ENCODE peak calls at places on chromosomes 11 and 22, in six cellular contexts. One of them, this sample, is unnamed.

GRCh38 chr11:46903846-46904245 is 14.5 kb downstream of the LRP4 start:
- DNase-seq in EL: no peak
- DNase-seq in activated CD4-positive, alpha-beta T cell treated with anti-CD3 and anti-CD28 coated beads, Interleukin-2, amount 50 U/mL, for 48 hours: no peak
- DNase-seq in iPS-NIHi11: no peak
- DNase-seq in body of pancreas: no peak
- DNase-seq in astrocyte: no peak
- DNase-seq in this sample: peak; percentile 30

GRCh38 chr11:129021295-129021694 is 78.6 kb upstream of the TP53AIP1 start:
- DNase-seq in EL: no peak
- DNase-seq in activated CD4-positive, alpha-beta T cell treated with anti-CD3 and anti-CD28 coated beads, Interleukin-2, amount 50 U/mL, for 48 hours: no peak
- DNase-seq in iPS-NIHi11: no peak
- DNase-seq in body of pancreas: no peak
- DNase-seq in astrocyte: no peak
- DNase-seq in this sample: no peak

GRCh38 chr22:20738394-20739089 is 35.4 kb upstream of the SERPIND1 start:
- DNase-seq in EL: no peak
- DNase-seq in activated CD4-positive, alpha-beta T cell treated with anti-CD3 and anti-CD28 coated beads, Interleukin-2, amount 50 U/mL, for 48 hours: no peak
- DNase-seq in iPS-NIHi11: no peak
- DNase-seq in body of pancreas: no peak
- DNase-seq in astrocyte: no peak
- DNase-seq in this sample: no peak

GRCh38 chr11:130814440-130815073 is 101.7 kb downstream of the SNX19 start:
- DNase-seq in EL: no peak
- DNase-seq in activated CD4-positive, alpha-beta T cell treated with anti-CD3 and anti-CD28 coated beads, Interleukin-2, amount 50 U/mL, for 48 hours: no peak
- DNase-seq in iPS-NIHi11: no peak
- DNase-seq in body of pancreas: no peak
- DNase-seq in astrocyte: no peak
- DNase-seq in this sample: no peak

GRCh38 chr22:29765905-29766631 is 739 bp downstream of the ZMAT5 start:
- DNase-seq in EL: peak; percentile 15
- DNase-seq in activated CD4-positive, alpha-beta T cell treated with anti-CD3 and anti-CD28 coated beads, Interleukin-2, amount 50 U/mL, for 48 hours: peak; percentile 34
- DNase-seq in iPS-NIHi11: no peak
- DNase-seq in body of pancreas: peak; percentile 28
- DNase-seq in astrocyte: no peak
- DNase-seq in this sample: no peak

GRCh38 chr11:65432686-65433582 is 10.3 kb downstream of the NEAT1 start:
- DNase-seq in EL: peak; percentile 43
- DNase-seq in activated CD4-positive, alpha-beta T cell treated with anti-CD3 and anti-CD28 coated beads, Interleukin-2, amount 50 U/mL, for 48 hours: no peak
- DNase-seq in iPS-NIHi11: no peak
- DNase-seq in body of pancreas: no peak
- DNase-seq in astrocyte: no peak
- DNase-seq in this sample: no peak

GRCh38 chr11:88345408-88345807 is 7.9 kb upstream of the CTSC start:
- DNase-seq in EL: peak; percentile 52
- DNase-seq in activated CD4-positive, alpha-beta T cell treated with anti-CD3 and anti-CD28 coated beads, Interleukin-2, amount 50 U/mL, for 48 hours: no peak
- DNase-seq in iPS-NIHi11: no peak
- DNase-seq in body of pancreas: no peak
- DNase-seq in astrocyte: peak; percentile 67
- DNase-seq in this sample: no peak

GRCh38 chr11:125579811-125580210 is 10.5 kb downstream of the EI24 start:
- DNase-seq in EL: no peak
- DNase-seq in activated CD4-positive, alpha-beta T cell treated with anti-CD3 and anti-CD28 coated beads, Interleukin-2, amount 50 U/mL, for 48 hours: no peak
- DNase-seq in iPS-NIHi11: no peak
- DNase-seq in body of pancreas: no peak
- DNase-seq in astrocyte: no peak
- DNase-seq in this sample: no peak

GRCh38 chr22:25083414-25084166 is 116.1 kb upstream of the CRYBB3 start:
- DNase-seq in EL: no peak
- DNase-seq in activated CD4-positive, alpha-beta T cell treated with anti-CD3 and anti-CD28 coated beads, Interleukin-2, amount 50 U/mL, for 48 hours: no peak
- DNase-seq in iPS-NIHi11: peak; percentile 57
- DNase-seq in body of pancreas: peak; percentile 42
- DNase-seq in astrocyte: no peak
- DNase-seq in this sample: no peak

GRCh38 chr11:19460718-19461405 is 220.1 kb upstream of the E2F8 start:
- DNase-seq in EL: no peak
- DNase-seq in activated CD4-positive, alpha-beta T cell treated with anti-CD3 and anti-CD28 coated beads, Interleukin-2, amount 50 U/mL, for 48 hours: no peak
- DNase-seq in iPS-NIHi11: no peak
- DNase-seq in body of pancreas: peak; percentile 20
- DNase-seq in astrocyte: no peak
- DNase-seq in this sample: no peak

GRCh38 chr11:47215366-47215925 is 672 bp downstream of the DDB2 start:
- DNase-seq in EL: no peak
- DNase-seq in activated CD4-positive, alpha-beta T cell treated with anti-CD3 and anti-CD28 coated beads, Interleukin-2, amount 50 U/mL, for 48 hours: no peak
- DNase-seq in iPS-NIHi11: peak; percentile 36
- DNase-seq in body of pancreas: no peak
- DNase-seq in astrocyte: no peak
- DNase-seq in this sample: no peak

GRCh38 chr11:61892085-61892370 is 683 bp upstream of the FADS3 start:
- DNase-seq in EL: no peak
- DNase-seq in activated CD4-positive, alpha-beta T cell treated with anti-CD3 and anti-CD28 coated beads, Interleukin-2, amount 50 U/mL, for 48 hours: no peak
- DNase-seq in iPS-NIHi11: no peak
- DNase-seq in body of pancreas: no peak
- DNase-seq in astrocyte: no peak
- DNase-seq in this sample: no peak

GRCh38 chr22:50418624-50419023 is 56.2 kb downstream of the SBF1 start:
- DNase-seq in EL: no peak
- DNase-seq in activated CD4-positive, alpha-beta T cell treated with anti-CD3 and anti-CD28 coated beads, Interleukin-2, amount 50 U/mL, for 48 hours: no peak
- DNase-seq in iPS-NIHi11: no peak
- DNase-seq in body of pancreas: no peak
- DNase-seq in astrocyte: no peak
- DNase-seq in this sample: no peak

GRCh38 chr11:123249354-123249753 is 54.3 kb upstream of the CLMP start:
- DNase-seq in EL: peak; percentile 55
- DNase-seq in activated CD4-positive, alpha-beta T cell treated with anti-CD3 and anti-CD28 coated beads, Interleukin-2, amount 50 U/mL, for 48 hours: no peak
- DNase-seq in iPS-NIHi11: no peak
- DNase-seq in body of pancreas: no peak
- DNase-seq in astrocyte: peak; percentile 28
- DNase-seq in this sample: no peak

GRCh38 chr22:17777005-17777716 is 2.9 kb upstream of the BID start:
- DNase-seq in EL: no peak
- DNase-seq in activated CD4-positive, alpha-beta T cell treated with anti-CD3 and anti-CD28 coated beads, Interleukin-2, amount 50 U/mL, for 48 hours: peak; percentile 77
- DNase-seq in iPS-NIHi11: no peak
- DNase-seq in body of pancreas: no peak
- DNase-seq in astrocyte: no peak
- DNase-seq in this sample: no peak

GRCh38 chr11:70539360-70540095 is 141.2 kb downstream of the CTTN start:
- DNase-seq in EL: no peak
- DNase-seq in activated CD4-positive, alpha-beta T cell treated with anti-CD3 and anti-CD28 coated beads, Interleukin-2, amount 50 U/mL, for 48 hours: no peak
- DNase-seq in iPS-NIHi11: peak; percentile 7
- DNase-seq in body of pancreas: no peak
- DNase-seq in astrocyte: no peak
- DNase-seq in this sample: no peak

GRCh38 chr11:120746836-120747609 is 235.5 kb downstream of the GRIK4 start:
- DNase-seq in EL: no peak
- DNase-seq in activated CD4-positive, alpha-beta T cell treated with anti-CD3 and anti-CD28 coated beads, Interleukin-2, amount 50 U/mL, for 48 hours: no peak
- DNase-seq in iPS-NIHi11: no peak
- DNase-seq in body of pancreas: no peak
- DNase-seq in astrocyte: no peak
- DNase-seq in this sample: no peak

GRCh38 chr11:32913445-32913844 is 20.8 kb downstream of the QSER1 start:
- DNase-seq in EL: no peak
- DNase-seq in activated CD4-positive, alpha-beta T cell treated with anti-CD3 and anti-CD28 coated beads, Interleukin-2, amount 50 U/mL, for 48 hours: no peak
- DNase-seq in iPS-NIHi11: no peak
- DNase-seq in body of pancreas: no peak
- DNase-seq in astrocyte: no peak
- DNase-seq in this sample: no peak

GRCh38 chr11:130322126-130322525 is 7.4 kb upstream of the ZBTB44 start:
- DNase-seq in EL: no peak
- DNase-seq in activated CD4-positive, alpha-beta T cell treated with anti-CD3 and anti-CD28 coated beads, Interleukin-2, amount 50 U/mL, for 48 hours: no peak
- DNase-seq in iPS-NIHi11: no peak
- DNase-seq in body of pancreas: no peak
- DNase-seq in astrocyte: no peak
- DNase-seq in this sample: no peak

GRCh38 chr11:12411806-12412727 is 34.7 kb downstream of the PARVA start:
- DNase-seq in EL: peak; percentile 99
- DNase-seq in activated CD4-positive, alpha-beta T cell treated with anti-CD3 and anti-CD28 coated beads, Interleukin-2, amount 50 U/mL, for 48 hours: peak; percentile 49
- DNase-seq in iPS-NIHi11: peak; percentile 84
- DNase-seq in body of pancreas: peak; percentile 63
- DNase-seq in astrocyte: peak; percentile 95
- DNase-seq in this sample: peak; percentile 95

GRCh38 chr11:107040447-107041444 is 22.5 kb upstream of the GUCY1A2 start:
- DNase-seq in EL: peak; percentile 77
- DNase-seq in activated CD4-positive, alpha-beta T cell treated with anti-CD3 and anti-CD28 coated beads, Interleukin-2, amount 50 U/mL, for 48 hours: no peak
- DNase-seq in iPS-NIHi11: no peak
- DNase-seq in body of pancreas: no peak
- DNase-seq in astrocyte: peak; percentile 97
- DNase-seq in this sample: no peak

GRCh38 chr22:32237905-32238304 is 17.2 kb downstream of the SLC5A4 start:
- DNase-seq in EL: no peak
- DNase-seq in activated CD4-positive, alpha-beta T cell treated with anti-CD3 and anti-CD28 coated beads, Interleukin-2, amount 50 U/mL, for 48 hours: no peak
- DNase-seq in iPS-NIHi11: no peak
- DNase-seq in body of pancreas: no peak
- DNase-seq in astrocyte: no peak
- DNase-seq in this sample: no peak

GRCh38 chr11:108817971-108818370 is 153.1 kb downstream of the DDX10 start:
- DNase-seq in EL: no peak
- DNase-seq in activated CD4-positive, alpha-beta T cell treated with anti-CD3 and anti-CD28 coated beads, Interleukin-2, amount 50 U/mL, for 48 hours: no peak
- DNase-seq in iPS-NIHi11: no peak
- DNase-seq in body of pancreas: peak; percentile 41
- DNase-seq in astrocyte: no peak
- DNase-seq in this sample: no peak

GRCh38 chr22:32421484-32421883 is 9.4 kb upstream of the RTCB start:
- DNase-seq in EL: no peak
- DNase-seq in activated CD4-positive, alpha-beta T cell treated with anti-CD3 and anti-CD28 coated beads, Interleukin-2, amount 50 U/mL, for 48 hours: no peak
- DNase-seq in iPS-NIHi11: no peak
- DNase-seq in body of pancreas: no peak
- DNase-seq in astrocyte: no peak
- DNase-seq in this sample: no peak

GRCh38 chr11:100980156-100980555 is 149.5 kb downstream of the PGR start:
- DNase-seq in EL: no peak
- DNase-seq in activated CD4-positive, alpha-beta T cell treated with anti-CD3 and anti-CD28 coated beads, Interleukin-2, amount 50 U/mL, for 48 hours: no peak
- DNase-seq in iPS-NIHi11: no peak
- DNase-seq in body of pancreas: no peak
- DNase-seq in astrocyte: no peak
- DNase-seq in this sample: no peak

GRCh38 chr11:11461473-11461872 is 108.4 kb upstream of the CSNK2A3 start:
- DNase-seq in EL: no peak
- DNase-seq in activated CD4-positive, alpha-beta T cell treated with anti-CD3 and anti-CD28 coated beads, Interleukin-2, amount 50 U/mL, for 48 hours: no peak
- DNase-seq in iPS-NIHi11: no peak
- DNase-seq in body of pancreas: no peak
- DNase-seq in astrocyte: no peak
- DNase-seq in this sample: no peak

GRCh38 chr11:46216040-46216764 is 61.3 kb upstream of the CREB3L1 start:
- DNase-seq in EL: peak; percentile 51
- DNase-seq in activated CD4-positive, alpha-beta T cell treated with anti-CD3 and anti-CD28 coated beads, Interleukin-2, amount 50 U/mL, for 48 hours: no peak
- DNase-seq in iPS-NIHi11: no peak
- DNase-seq in body of pancreas: peak; percentile 31
- DNase-seq in astrocyte: no peak
- DNase-seq in this sample: no peak

GRCh38 chr22:50674606-50675552 is 2.3 kb downstream of the SHANK3 start:
- DNase-seq in EL: no peak
- DNase-seq in activated CD4-positive, alpha-beta T cell treated with anti-CD3 and anti-CD28 coated beads, Interleukin-2, amount 50 U/mL, for 48 hours: peak; percentile 14
- DNase-seq in iPS-NIHi11: peak; percentile 95
- DNase-seq in body of pancreas: peak; percentile 72
- DNase-seq in astrocyte: no peak
- DNase-seq in this sample: peak; percentile 96

GRCh38 chr11:65366340-65366773 is 11.8 kb downstream of the TIGD3 start:
- DNase-seq in EL: peak; percentile 80
- DNase-seq in activated CD4-positive, alpha-beta T cell treated with anti-CD3 and anti-CD28 coated beads, Interleukin-2, amount 50 U/mL, for 48 hours: no peak
- DNase-seq in iPS-NIHi11: peak; percentile 87
- DNase-seq in body of pancreas: peak; percentile 71
- DNase-seq in astrocyte: peak; percentile 61
- DNase-seq in this sample: peak; percentile 74

GRCh38 chr22:46737105-46737975 is 712 bp downstream of the CERK start:
- DNase-seq in EL: peak; percentile 50
- DNase-seq in activated CD4-positive, alpha-beta T cell treated with anti-CD3 and anti-CD28 coated beads, Interleukin-2, amount 50 U/mL, for 48 hours: peak; percentile 65
- DNase-seq in iPS-NIHi11: peak; percentile 84
- DNase-seq in body of pancreas: peak; percentile 53
- DNase-seq in astrocyte: peak; percentile 22
- DNase-seq in this sample: peak; percentile 80

GRCh38 chr22:40055143-40055926 is 60.6 kb downstream of the FAM83F start:
- DNase-seq in EL: no peak
- DNase-seq in activated CD4-positive, alpha-beta T cell treated with anti-CD3 and anti-CD28 coated beads, Interleukin-2, amount 50 U/mL, for 48 hours: peak; percentile 23
- DNase-seq in iPS-NIHi11: no peak
- DNase-seq in body of pancreas: no peak
- DNase-seq in astrocyte: no peak
- DNase-seq in this sample: no peak

This sample was measured in endodermal cell.